ENCODE peak calls at places on chromosome 2, in four cellular contexts. I is NCI-H2081; N is NCI-H1436; B is stimulated activated CD4-positive, alpha-beta T cell treated with anti-CD3 and anti-CD28 coated beads, Interleukin-2, amount 100 ng/mL, for 48 hours. M is an unnamed sample.

GRCh38 chr2:20189299-20189931 is 35.5 kb downstream of the SDC1 start:
- DNase-seq in I (no peak), N (no peak), B (no peak), M (no peak)

GRCh38 chr2:18117592-18117991 is 239.1 kb downstream of the KCNS3 start:
- DNase-seq in I (peak; percentile 8), N (no peak), B (peak; percentile 0), M (no peak)

GRCh38 chr2:119468154-119468955 is 36.7 kb downstream of the TMEM37 start:
- DNase-seq in B (no peak), N (no peak), I (no peak), M (no peak)

GRCh38 chr2:26606847-26607190 is 34.3 kb downstream of the CIB4 start:
- DNase-seq in B (no peak), I (no peak), N (no peak), M (no peak)

GRCh38 chr2:197677483-197677882 is 2.1 kb upstream of the RFTN2 start:
- DNase-seq in B (no peak), I (no peak), N (no peak), M (no peak)

GRCh38 chr2:43854671-43855070 is 15.9 kb downstream of the ABCG8 start:
- DNase-seq in B (no peak), N (no peak), I (no peak), M (no peak)

GRCh38 chr2:127362971-127363370 is 24.8 kb downstream of the MAP3K2 start:
- DNase-seq in N (no peak), I (no peak), B (no peak), M (no peak)

GRCh38 chr2:172102159-172102857 is 392 bp downstream of the DLX2 start:
- DNase-seq in B (no peak), I (no peak), N (peak; percentile 97), M (no peak)

GRCh38 chr2:158753561-158754302 is 41.4 kb upstream of the DAPL1 start:
- DNase-seq in B (peak; percentile 6), N (peak; percentile 48), I (peak; percentile 58), M (no peak)

GRCh38 chr2:73822276-73822675 is 6.5 kb upstream of the STAMBP start:
- DNase-seq in N (no peak), B (no peak), I (no peak), M (no peak)

GRCh38 chr2:197159681-197160211 is 150.8 kb downstream of the ANKRD44 start:
- DNase-seq in N (no peak), I (no peak), B (peak; percentile 21), M (no peak)

GRCh38 chr2:221502270-221502973 is 69.7 kb downstream of the EPHA4 start:
- DNase-seq in I (no peak), B (no peak), N (no peak), M (no peak)

GRCh38 chr2:98912221-98912851 is 23.7 kb downstream of the CRACDL start:
- DNase-seq in I (peak; percentile 69), B (no peak), N (peak; percentile 51), M (peak; percentile 49)

GRCh38 chr2:46922049-46922448 is 6.4 kb upstream of the MCFD2 start:
- DNase-seq in N (no peak), I (no peak), B (no peak), M (no peak)

GRCh38 chr2:113124181-113124961 is 3.0 kb upstream of the IL1RN start:
- DNase-seq in B (no peak), N (no peak), I (no peak), M (no peak)

GRCh38 chr2:12721571-12722444 is 5.1 kb downstream of the TRIB2 start:
- DNase-seq in I (no peak), N (no peak), B (no peak), M (no peak)

GRCh38 chr2:156338578-156338977 is 6.1 kb upstream of the NR4A2 start:
- DNase-seq in I (no peak), N (no peak), B (no peak), M (no peak)

GRCh38 chr2:231726276-231726675 is 18.0 kb downstream of the PTMA start:
- DNase-seq in B (no peak), N (no peak), I (no peak), M (no peak)

GRCh38 chr2:79982445-79982844 is 322.1 kb downstream of the LRRTM1 start:
- DNase-seq in B (no peak), I (peak; percentile 23), N (no peak), M (no peak)

M was measured in NCI-H1417 treated with DMSO at 0.1 percent for 48 hours.